ENCODE peak calls at places on chromosome 22, in five cellular contexts. I, Y, L, M and H are unnamed samples.

GRCh38 chr22:23524226-23524625 is 55.9 kb downstream of the IGLL1 start:
- DNase-seq in L (no peak), M (no peak), Y (no peak), I (no peak), H (no peak)

GRCh38 chr22:24857576-24857975 is 51.6 kb downstream of the SGSM1 start:
- DNase-seq in Y (no peak), I (no peak), M (no peak), L (no peak), H (no peak)

GRCh38 chr22:37929390-37929789 is 23.3 kb downstream of the MICALL1 start:
- DNase-seq in M (no peak), I (no peak), L (no peak), Y (no peak), H (no peak)

GRCh38 chr22:17368727-17369552 is at the start of gene CECR2:
- DNase-seq in L (peak; percentile 76), M (peak; percentile 72), Y (no peak), I (no peak), H (no peak)

GRCh38 chr22:48236261-48236660 is 1473.8 kb downstream of the TBC1D22A start:
- DNase-seq in I (no peak), M (no peak), Y (no peak), L (no peak), H (no peak)

GRCh38 chr22:38144025-38144405 is 33.5 kb upstream of the BAIAP2L2 start:
- DNase-seq in M (no peak), L (no peak), I (no peak), Y (peak; percentile 31), H (no peak)

GRCh38 chr22:43956805-43957463 is 1.7 kb downstream of the SAMM50 start:
- DNase-seq in I (no peak), Y (no peak), L (no peak), M (no peak), H (peak; percentile 31)

GRCh38 chr22:23088199-23088604 is 17.9 kb downstream of the GNAZ start:
- DNase-seq in I (no peak), Y (no peak), L (no peak), M (no peak), H (no peak)

GRCh38 chr22:44575344-44576268 is 77.6 kb upstream of the RTL6 start:
- DNase-seq in M (no peak), Y (no peak), I (no peak), L (no peak), H (no peak)

GRCh38 chr22:31084811-31085492 is 3.8 kb downstream of the SMTN start:
- DNase-seq in Y (peak; percentile 95), L (peak; percentile 84), M (peak; percentile 95), I (peak; percentile 69), H (peak; percentile 71)

GRCh38 chr22:20550851-20551744 is 43.7 kb downstream of the MED15 start:
- DNase-seq in L (no peak), Y (peak; percentile 85), I (no peak), M (no peak), H (peak; percentile 68)

GRCh38 chr22:27636716-27637503 is 164.6 kb downstream of the MN1 start:
- DNase-seq in Y (peak; percentile 88), L (no peak), I (no peak), M (no peak), H (no peak)

GRCh38 chr22:47775686-47776085 is 1013.2 kb downstream of the TBC1D22A start:
- DNase-seq in Y (no peak), L (no peak), M (no peak), I (no peak), H (no peak)

GRCh38 chr22:45217806-45218205 is 22.9 kb downstream of the KIAA0930 start:
- DNase-seq in I (no peak), M (peak; percentile 24), Y (no peak), L (no peak), H (no peak)

GRCh38 chr22:42912049-42912448 is 55.0 kb upstream of the ARFGAP3 start:
- DNase-seq in I (no peak), Y (no peak), M (no peak), L (no peak), H (peak; percentile 27)

GRCh38 chr22:42907404-42908081 is 50.5 kb upstream of the ARFGAP3 start:
- DNase-seq in L (no peak), M (peak; percentile 41), I (peak; percentile 52), Y (no peak), H (no peak)

GRCh38 chr22:42908082-42908746 is 51.1 kb upstream of the ARFGAP3 start:
- DNase-seq in Y (peak; percentile 76), I (no peak), M (peak; percentile 39), L (no peak), H (no peak)

GRCh38 chr22:42909363-42910058 is 52.4 kb upstream of the ARFGAP3 start:
- DNase-seq in M (peak; percentile 39), Y (no peak), I (no peak), L (no peak), H (no peak)

GRCh38 chr22:42910221-42910942 is 53.3 kb upstream of the ARFGAP3 start:
- DNase-seq in L (no peak), I (no peak), Y (no peak), M (peak; percentile 25), H (no peak)
- TF ChIP-seq CTCF in L (no peak), I (no peak), Y (no peak), M (no peak), H (no peak)

GRCh38 chr22:35837328-35837727 is 119.7 kb downstream of the APOL5 start:
- DNase-seq in L (no peak), Y (no peak), M (no peak), I (peak; percentile 9), H (peak; percentile 43)

GRCh38 chr22:35835998-35836691 is 118.5 kb downstream of the APOL5 start:
- DNase-seq in M (no peak), I (peak; percentile 80), L (peak; percentile 64), Y (no peak), H (peak; percentile 83)

GRCh38 chr22:35839811-35840739 is 122.4 kb downstream of the APOL5 start:
- DNase-seq in L (peak; percentile 86), M (peak; percentile 84), I (peak; percentile 98), Y (peak; percentile 90), H (peak; percentile 96)

GRCh38 chr22:35841907-35842518 is 124.3 kb downstream of the APOL5 start:
- DNase-seq in L (no peak), M (no peak), Y (no peak), I (no peak), H (no peak)

GRCh38 chr22:35838849-35839646 is 121.4 kb downstream of the APOL5 start:
- DNase-seq in M (no peak), Y (peak; percentile 73), L (no peak), I (peak; percentile 75), H (peak; percentile 52)
- H3K4me3 ChIP-seq in M (peak overlapping the region; percentile 56), Y (peak overlapping the region; percentile 48), L (no peak overlapping the region), I (peak overlapping the region; percentile 65), H (peak overlapping the region; percentile 80)

GRCh38 chr22:50146440-50147228 is 23.9 kb upstream of the PANX2 start:
- DNase-seq in L (peak; percentile 62), M (peak; percentile 60), Y (no peak), I (peak; percentile 54), H (no peak)

GRCh38 chr22:50141891-50142363 is 28.6 kb upstream of the PANX2 start:
- DNase-seq in M (no peak), L (no peak), I (no peak), Y (no peak), H (no peak)

GRCh38 chr22:50143096-50143495 is 27.4 kb upstream of the PANX2 start:
- DNase-seq in M (no peak), L (no peak), I (no peak), Y (peak; percentile 9), H (no peak)

GRCh38 chr22:50145741-50146439 is 24.6 kb upstream of the PANX2 start:
- DNase-seq in M (no peak), L (no peak), Y (no peak), I (no peak), H (no peak)

GRCh38 chr22:50144005-50144614 is 26.4 kb upstream of the PANX2 start:
- DNase-seq in I (no peak), Y (no peak), M (no peak), L (no peak), H (no peak)
- H3K4me1 ChIP-seq in I (peaks cover 5% of the 10 kb centered on the region), Y (no peaks in the 10 kb centered on the region), M (no peaks in the 10 kb centered on the region), L (peaks cover 2% of the 10 kb centered on the region), H (no peaks in the 10 kb centered on the region)

DNA sequence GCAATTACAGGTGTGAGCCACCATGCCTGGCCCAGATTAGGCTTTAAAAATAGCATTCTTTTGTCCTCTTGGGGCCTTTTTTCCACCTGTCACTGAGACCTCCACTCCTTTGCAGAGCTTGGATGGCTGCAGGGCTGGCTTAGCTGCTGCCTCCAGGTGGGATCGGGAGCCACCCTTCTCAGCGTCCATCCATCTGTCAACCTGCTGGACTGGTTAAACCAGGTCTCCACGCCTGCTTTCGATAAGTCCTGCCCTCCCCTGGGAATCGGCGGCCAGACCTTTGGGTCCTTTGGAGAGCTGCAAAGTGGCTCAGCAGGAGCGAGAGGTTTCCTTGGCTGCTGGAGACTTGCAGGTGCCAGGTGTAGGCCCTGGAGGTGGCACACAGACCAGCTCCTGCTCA is 23.4 kb upstream of the GRAMD4 start:
- DNase-seq in I (peak; percentile 65), M (peak; percentile 89), L (peak; percentile 86), Y (peak; percentile 64), H (no peak)
- TF ChIP-seq CTCF in I (peak; percentile 12), M (no peak), L (no peak), Y (no peak), H (no peak)

GRCh38 chr22:42289671-42290269 is 19.3 kb upstream of the TCF20 start:
- DNase-seq in Y (no peak), L (no peak), M (no peak), I (no peak), H (no peak)
- H3K4me3 ChIP-seq in Y (no peak overlapping the region), L (no peak overlapping the region), M (no peak overlapping the region), I (no peak overlapping the region), H (no peak overlapping the region)

GRCh38 chr22:40479887-40480538 is 109.6 kb downstream of the SGSM3 start:
- DNase-seq in Y (no peak), L (no peak), I (peak; percentile 60), M (no peak), H (no peak)
- H3K4me1 ChIP-seq in Y (no peaks in the 10 kb centered on the region), L (peaks cover 8% of the 10 kb centered on the region), I (peaks cover 41% of the 10 kb centered on the region), M (peaks cover 26% of the 10 kb centered on the region), H (peaks cover 7% of the 10 kb centered on the region)

GRCh38 chr22:50699001-50699753 is 26.6 kb downstream of the SHANK3 start:
- DNase-seq in Y (no peak), I (no peak), L (no peak), M (peak; percentile 31), H (no peak)

GRCh38 chr22:50698546-50698945 is 25.9 kb downstream of the SHANK3 start:
- DNase-seq in I (no peak), M (peak; percentile 43), Y (no peak), L (no peak), H (no peak)

GRCh38 chr22:50700387-50701075 is 27.9 kb downstream of the SHANK3 start:
- DNase-seq in I (no peak), M (peak; percentile 38), L (no peak), Y (no peak), H (peak; percentile 32)

GRCh38 chr22:50701076-50701419 is 28.4 kb downstream of the SHANK3 start:
- DNase-seq in I (no peak), M (no peak), Y (no peak), L (no peak), H (no peak)

GRCh38 chr22:50699754-50700386 is 27.2 kb downstream of the SHANK3 start:
- DNase-seq in M (peak; percentile 24), L (no peak), I (no peak), Y (no peak), H (no peak)
- TF ChIP-seq CTCF in M (no peak), L (no peak), I (no peak), Y (no peak), H (peak; percentile 8)